ENCODE peak calls at places on chromosomes 1 and 21, in ten cellular contexts. E is tibial artery; C is lower lobe of right lung; L is left ventricle myocardium inferior; D is CD4-positive, CD25-positive, alpha-beta regulatory T cell; V is left lung; A is breast epithelium; M is astrocyte of the spinal cord; F is fibroblast of lung; N is AG04449. S is an unnamed sample.
A peak's percentile ranks its signal among the peaks of the same experiment; 100 is the strongest.

GRCh38 chr1:15256584-15256983 is 9.6 kb downstream of the FHAD1 start:
- DNase-seq in N (no peak), C (no peak), M (no peak), F (no peak), E (no peak), L (no peak), A (no peak), D (no peak), V (no peak), S (no peak)

GRCh38 chr1:8487249-8487648 is 169.3 kb downstream of the SLC45A1 start:
- DNase-seq in M (no peak), L (no peak), C (no peak), N (no peak), D (no peak), V (no peak), F (no peak), E (no peak), A (no peak), S (no peak)

GRCh38 chr1:11067716-11068495 is 8.1 kb upstream of the SRM start:
- DNase-seq in M (no peak), E (peak; percentile 57), L (no peak), V (peak; percentile 19), N (no peak), F (no peak), A (peak; percentile 50), D (no peak), C (peak; percentile 43), S (peak; percentile 42)

GRCh38 chr1:179017383-179018326 is 8.0 kb upstream of the FAM20B start:
- DNase-seq in C (no peak), N (no peak), A (no peak), E (no peak), L (no peak), D (no peak), M (no peak), F (peak; percentile 18), V (no peak), S (no peak)

GRCh38 chr1:112998592-112999235 is 42.7 kb upstream of the SLC16A1 start:
- DNase-seq in F (peak; percentile 82), V (no peak), N (peak; percentile 78), E (peak; percentile 84), M (peak; percentile 84), C (no peak), D (no peak), L (peak; percentile 45), A (no peak), S (no peak)

GRCh38 chr1:44545961-44546360 is 128.3 kb downstream of the TMEM53 start:
- DNase-seq in N (no peak), E (no peak), C (no peak), L (no peak), D (no peak), A (no peak), F (no peak), V (no peak), M (no peak), S (no peak)

GRCh38 chr1:194537521-194537920 is 1351.1 kb upstream of the B3GALT2 start:
- DNase-seq in C (no peak), F (no peak), D (no peak), E (no peak), L (no peak), M (no peak), V (no peak), A (no peak), N (no peak), S (no peak)

GRCh38 chr1:108830119-108831008 is 26.5 kb downstream of the AKNAD1 start:
- DNase-seq in V (peak; percentile 69), M (peak; percentile 95), F (peak; percentile 98), N (peak; percentile 85), A (peak; percentile 76), C (peak; percentile 58), E (peak; percentile 92), D (no peak), L (peak; percentile 83), S (peak; percentile 82)

GRCh38 chr21:29174607-29175013 is 44.2 kb downstream of the MAP3K7CL start:
- DNase-seq in N (no peak), L (no peak), A (no peak), F (no peak), D (no peak), E (no peak), M (no peak), C (no peak), V (no peak), S (no peak)

GRCh38 chr1:159315381-159315780 is 13.2 kb downstream of the FCER1A start:
- DNase-seq in N (no peak), L (no peak), M (no peak), D (no peak), A (no peak), F (no peak), E (no peak), C (no peak), V (no peak), S (no peak)

GRCh38 chr1:61253059-61253735 is 170.8 kb downstream of the NFIA start:
- DNase-seq in N (no peak), F (peak; percentile 8), A (peak; percentile 58), D (no peak), V (peak; percentile 69), C (peak; percentile 74), M (peak; percentile 48), L (peak; percentile 73), E (peak; percentile 87), S (peak; percentile 71)

DNA sequence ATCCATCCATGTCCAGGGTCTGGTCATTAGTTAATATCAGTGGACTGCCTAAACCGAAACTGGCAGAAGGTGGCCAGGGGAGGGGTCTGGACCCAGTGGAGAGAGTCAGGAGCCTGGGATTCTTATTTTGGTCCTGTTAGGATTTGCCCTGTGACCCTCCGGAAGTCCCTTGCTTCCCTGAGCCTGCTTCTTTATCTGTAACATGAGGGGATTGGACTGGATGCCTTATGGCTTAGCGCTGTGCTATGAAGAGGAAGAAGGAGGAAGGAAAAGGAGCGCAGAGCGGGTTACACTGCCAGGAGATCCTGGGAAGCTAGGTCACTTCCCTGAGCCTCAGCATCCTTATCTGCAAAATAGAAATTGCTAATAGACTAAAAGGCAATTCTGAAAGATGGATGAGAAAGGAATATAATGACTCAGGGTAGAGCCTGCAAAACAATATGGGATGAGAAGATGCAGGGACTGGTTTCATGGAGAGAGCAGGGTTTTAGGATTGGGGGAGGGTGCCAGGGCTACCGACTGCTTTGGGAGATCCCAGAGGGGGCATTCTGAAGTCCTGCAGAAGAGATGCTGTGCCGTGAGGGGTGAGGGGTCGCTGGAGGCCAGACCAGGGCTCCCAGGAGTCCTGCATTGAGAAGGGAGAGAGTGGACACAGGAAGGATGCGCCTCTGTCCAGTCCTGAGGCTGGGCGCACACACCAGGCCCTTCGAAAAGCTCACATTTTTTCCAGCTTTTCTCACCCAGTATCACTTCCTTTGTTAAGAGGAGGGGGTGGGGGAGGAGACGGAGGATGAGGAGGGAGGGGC is 457 bp upstream of the ADORA1 start:
- DNase-seq in D (no peak), E (peak; percentile 56), C (no peak), M (no peak), F (peak; percentile 48), V (no peak), N (no peak), A (no peak), L (no peak), S (no peak)
- H3K4me3 ChIP-seq in D (no peak overlapping the region), E (peak overlapping the region; percentile 45), C (peak overlapping the region; percentile 52), M (peak overlapping the region; percentile 32), F (no peak overlapping the region), V (no peak overlapping the region), N (peak overlapping the region; percentile 57), A (no peak overlapping the region), L (peak overlapping the region; percentile 64), S (peak overlapping the region; percentile 29)

GRCh38 chr1:37945743-37946702 is 830 bp downstream of the INPP5B start:
- DNase-seq in E (peak; percentile 90), F (peak; percentile 85), D (no peak), A (no peak), M (peak; percentile 91), V (peak; percentile 73), C (peak; percentile 50), L (peak; percentile 50), N (peak; percentile 69), S (no peak)
- H3K4me3 ChIP-seq in E (peak overlapping the region; percentile 82), F (peak overlapping the region; percentile 85), D (no peak overlapping the region), A (peak overlapping the region; percentile 82), M (peak overlapping the region; percentile 86), V (peak overlapping the region; percentile 48), C (peak overlapping the region; percentile 91), L (peak overlapping the region; percentile 94), N (peak overlapping the region; percentile 91), S (no peak overlapping the region)

DNA sequence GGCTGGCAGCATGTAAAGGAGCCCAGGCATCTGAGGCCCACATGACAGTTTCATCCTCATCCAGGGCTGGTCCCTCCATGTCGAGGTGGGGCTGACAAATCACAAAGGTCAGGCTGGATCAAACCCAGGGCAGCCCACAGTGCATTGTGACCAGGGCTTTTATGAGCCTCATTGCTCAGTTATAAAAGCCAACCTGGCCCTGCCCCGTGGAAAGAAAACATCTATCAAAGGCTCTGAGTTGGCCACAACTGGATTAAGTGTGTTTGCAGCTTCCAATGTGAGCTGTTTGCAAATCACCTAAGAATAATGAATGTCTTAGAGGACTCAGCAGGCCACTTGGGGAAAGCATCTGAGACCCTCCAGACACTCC is 45.4 kb downstream of the GRHL3 start:
- DNase-seq in F (peak; percentile 50), L (no peak), V (no peak), N (no peak), A (no peak), E (no peak), C (no peak), D (no peak), M (peak; percentile 49), S (no peak)
- H3K4me3 ChIP-seq in F (no peak overlapping the region), L (no peak overlapping the region), V (no peak overlapping the region), N (no peak overlapping the region), A (no peak overlapping the region), E (no peak overlapping the region), C (no peak overlapping the region), D (no peak overlapping the region), M (no peak overlapping the region), S (no peak overlapping the region)

GRCh38 chr1:24641646-24642151 is 1.4 kb upstream of the SRRM1 start:
- DNase-seq in D (no peak), N (no peak), E (peak; percentile 74), F (peak; percentile 32), L (peak; percentile 35), A (no peak), M (peak; percentile 7), V (peak; percentile 63), C (peak; percentile 70), S (no peak)
- H3K4me3 ChIP-seq in D (peak overlapping the region; percentile 27), N (peak overlapping the region; percentile 55), E (peak overlapping the region; percentile 98), F (peak overlapping the region; percentile 42), L (peak overlapping the region; percentile 96), A (peak overlapping the region; percentile 99), M (peak overlapping the region; percentile 73), V (peak overlapping the region; percentile 75), C (peak overlapping the region; percentile 66), S (peak overlapping the region; percentile 75)

DNA sequence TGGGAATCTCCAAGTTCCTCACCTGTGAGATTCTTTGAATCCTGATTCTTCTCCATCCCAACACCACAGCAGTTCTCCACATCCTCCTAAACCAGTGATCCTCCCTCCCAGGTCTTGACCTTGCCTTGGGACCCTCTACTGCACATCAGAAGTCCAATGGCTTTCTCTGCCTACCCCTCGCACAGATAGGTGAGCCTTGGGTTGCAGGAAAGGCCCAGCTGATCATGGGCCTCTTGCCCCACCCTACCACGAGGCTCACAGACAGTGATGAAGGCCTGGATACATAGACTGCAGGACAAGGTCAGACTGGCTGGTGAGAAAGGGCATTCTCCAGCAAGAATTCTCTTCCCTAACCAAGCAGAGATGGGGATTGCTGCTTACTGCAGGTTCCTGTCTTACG is 825 bp downstream of the FABP3 start:
- DNase-seq in L (no peak), D (no peak), E (no peak), M (no peak), N (no peak), V (no peak), F (no peak), A (no peak), C (no peak), S (peak; percentile 17)
- H3K4me3 ChIP-seq in L (peak overlapping the region; percentile 75), D (no peak overlapping the region), E (peak overlapping the region; percentile 56), M (no peak overlapping the region), N (no peak overlapping the region), V (no peak overlapping the region), F (peak overlapping the region; percentile 35), A (peak overlapping the region; percentile 46), C (peak overlapping the region; percentile 49), S (no peak overlapping the region)

GRCh38 chr1:54798769-54799641 is 2.1 kb downstream of the TTC22 start:
- DNase-seq in E (no peak), D (no peak), A (no peak), C (no peak), L (no peak), V (peak; percentile 48), N (no peak), F (no peak), M (no peak), S (no peak)
- H3K4me3 ChIP-seq in E (no peak overlapping the region), D (peak overlapping the region; percentile 87), A (no peak overlapping the region), C (no peak overlapping the region), L (no peak overlapping the region), V (no peak overlapping the region), N (no peak overlapping the region), F (no peak overlapping the region), M (no peak overlapping the region), S (no peak overlapping the region)

S was measured in RWPE2.